ENCODE peak calls at places on chromosomes 3 and 15, in five cellular contexts. N, A, J, G and P are unnamed samples.

GRCh38 chr3:87494264-87494663 is 217.9 kb upstream of the POU1F1 start:
- DNase-seq in N (no peak), A (no peak), J (no peak), G (no peak), P (no peak)

GRCh38 chr3:72237679-72238320 is 452.9 kb upstream of the PROK2 start:
- DNase-seq in N (no peak), A (no peak), J (no peak), G (no peak), P (no peak)

GRCh38 chr15:73755481-73755880 is 2.3 kb upstream of the INSYN1 start:
- DNase-seq in N (no peak), A (no peak), J (no peak), G (no peak), P (no peak)

GRCh38 chr15:69860316-69860715 is 237.4 kb downstream of the TLE3 start:
- DNase-seq in N (no peak), A (no peak), J (no peak), G (no peak), P (no peak)

GRCh38 chr3:44993471-44994205 is 17.6 kb downstream of the EXOSC7 start:
- DNase-seq in N (no peak), A (no peak), J (peak), G (no peak), P (no peak)

GRCh38 chr3:64207289-64208086 is 17.8 kb downstream of the PRICKLE2 start:
- DNase-seq in N (no peak), A (no peak), J (no peak), G (no peak), P (no peak)

GRCh38 chr3:101081990-101082389 is 88.8 kb upstream of the ABI3BP start:
- DNase-seq in N (no peak), A (no peak), J (no peak), G (no peak), P (no peak)

GRCh38 chr15:78396976-78397375 is 41.0 kb upstream of the IREB2 start:
- DNase-seq in N (no peak), A (no peak), J (peak), G (no peak), P (peak)

GRCh38 chr3:188051801-188052228 is 102.1 kb upstream of the LPP start:
- DNase-seq in N (no peak), A (no peak), J (no peak), G (no peak), P (no peak)

GRCh38 chr3:156688849-156689452 is 14.6 kb downstream of the TIPARP start:
- DNase-seq in N (no peak), A (no peak), J (no peak), G (no peak), P (no peak)

GRCh38 chr15:60350121-60350520 is 47.7 kb downstream of the ANXA2 start:
- DNase-seq in N (no peak), A (no peak), J (no peak), G (no peak), P (no peak)

GRCh38 chr3:183210862-183211341 is 42.2 kb upstream of the B3GNT5 start:
- DNase-seq in N (no peak), A (no peak), J (no peak), G (no peak), P (no peak)

GRCh38 chr15:29294732-29295131 is 25.1 kb upstream of the NSMCE3 start:
- DNase-seq in N (no peak), A (no peak), J (no peak), G (no peak), P (no peak)

GRCh38 chr15:37019479-37020433 is 80.6 kb downstream of the MEIS2 start:
- DNase-seq in N (no peak), A (no peak), J (peak), G (no peak), P (peak)

GRCh38 chr3:32238816-32239637 is 547 bp downstream of the CMTM8 start:
- DNase-seq in N (no peak), A (no peak), J (no peak), G (no peak), P (peak)

GRCh38 chr15:25410649-25411048 is 28.2 kb downstream of the UBE3A start:
- DNase-seq in N (no peak), A (no peak), J (no peak), G (no peak), P (no peak)

GRCh38 chr3:3109407-3110298 is 521 bp downstream of the IL5RA start:
- DNase-seq in N (no peak), A (no peak), J (no peak), G (no peak), P (no peak)

GRCh38 chr3:42809202-42809601 is at the start of gene ACKR2:
- DNase-seq in N (no peak), A (no peak), J (no peak), G (no peak), P (no peak)

GRCh38 chr3:56494679-56495322 is 26.5 kb upstream of the ERC2 start:
- DNase-seq in N (peak), A (peak), J (peak), G (peak), P (peak)

GRCh38 chr15:58330836-58331561 is 100.8 kb upstream of the LIPC start:
- DNase-seq in N (no peak), A (no peak), J (peak), G (no peak), P (no peak)

GRCh38 chr3:126153695-126154360 is 26.6 kb downstream of the ALDH1L1 start:
- DNase-seq in N (no peak), A (no peak), J (no peak), G (no peak), P (no peak)

GRCh38 chr3:186307594-186307993 is 54.4 kb downstream of the DGKG start:
- DNase-seq in N (no peak), A (no peak), J (peak), G (no peak), P (peak)

GRCh38 chr15:41881550-41881924 is 12.3 kb downstream of the SPTBN5 start:
- DNase-seq in N (no peak), A (no peak), J (no peak), G (no peak), P (no peak)

GRCh38 chr15:72236381-72237285 is 5.6 kb upstream of the PKM start:
- DNase-seq in N (no peak), A (no peak), J (no peak), G (no peak), P (no peak)

GRCh38 chr3:30472090-30472489 is 134.3 kb upstream of the TGFBR2 start:
- DNase-seq in N (no peak), A (no peak), J (no peak), G (no peak), P (no peak)

GRCh38 chr15:63855735-63856134 is 22.0 kb upstream of the HERC1 start:
- DNase-seq in N (no peak), A (no peak), J (no peak), G (no peak), P (no peak)

GRCh38 chr3:15102256-15102655 is 3.3 kb upstream of the RBSN start:
- DNase-seq in N (no peak), A (no peak), J (no peak), G (no peak), P (no peak)

GRCh38 chr15:88605507-88606436 is 15.4 kb upstream of the AEN start:
- DNase-seq in N (no peak), A (no peak), J (no peak), G (peak), P (peak)

GRCh38 chr15:100234158-100235029 is 107.4 kb downstream of the ADAMTS17 start:
- DNase-seq in N (no peak), A (no peak), J (no peak), G (no peak), P (no peak)

GRCh38 chr3:163953526-163953925 is 1124.8 kb downstream of the SI start:
- DNase-seq in N (no peak), A (no peak), J (no peak), G (no peak), P (no peak)

GRCh38 chr3:150292891-150293290 is 115.2 kb upstream of the TSC22D2 start:
- DNase-seq in N (no peak), A (no peak), J (no peak), G (no peak), P (no peak)

GRCh38 chr15:84598993-84599392 is 1.8 kb upstream of the ZSCAN2 start:
- DNase-seq in N (no peak), A (no peak), J (peak), G (no peak), P (peak)

GRCh38 chr3:128079823-128080222 is 27.6 kb downstream of the SEC61A1 start:
- DNase-seq in N (no peak), A (no peak), J (no peak), G (no peak), P (no peak)

GRCh38 chr3:128078875-128079274 is 26.6 kb downstream of the SEC61A1 start:
- DNase-seq in N (no peak), A (no peak), J (no peak), G (no peak), P (no peak)

GRCh38 chr3:128081226-128081625 is 29.0 kb downstream of the SEC61A1 start:
- DNase-seq in N (no peak), A (no peak), J (no peak), G (no peak), P (no peak)

GRCh38 chr3:128081846-128082245 is 29.6 kb downstream of the SEC61A1 start:
- DNase-seq in N (no peak), A (no peak), J (no peak), G (no peak), P (no peak)

DNA sequence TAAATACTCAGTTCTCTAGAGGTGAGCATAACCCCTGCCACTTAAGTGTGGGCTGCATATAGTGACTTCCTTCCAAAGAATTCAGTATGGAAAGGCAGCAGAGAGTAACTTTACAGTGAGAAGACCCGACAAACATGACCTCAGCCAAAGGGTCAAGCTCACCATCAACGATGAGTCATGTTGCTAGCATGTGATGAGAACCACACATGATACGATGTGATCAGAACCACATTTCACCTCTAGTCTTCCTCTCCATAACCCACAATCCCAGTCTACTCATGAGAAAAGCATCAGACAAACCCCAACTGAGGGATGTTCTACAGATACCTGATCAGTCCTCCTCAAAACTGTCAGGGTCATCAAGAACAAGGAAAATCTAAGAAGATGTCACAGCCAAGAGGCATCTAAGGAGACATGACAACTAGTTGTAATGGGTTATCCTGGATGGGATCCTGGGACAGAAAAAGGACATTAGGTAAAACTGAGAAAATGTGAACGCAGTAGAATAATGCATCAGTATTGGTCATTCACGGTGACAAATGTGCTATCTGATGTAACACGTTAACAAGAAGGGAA is 28.2 kb downstream of the SEC61A1 start:
- DNase-seq in N (no peak), A (no peak), J (peak), G (no peak), P (no peak)
- TF ChIP-seq SUZ12 in N (no peak), A (no peak), J (no peak), G (no peak), P (no peak)

DNA sequence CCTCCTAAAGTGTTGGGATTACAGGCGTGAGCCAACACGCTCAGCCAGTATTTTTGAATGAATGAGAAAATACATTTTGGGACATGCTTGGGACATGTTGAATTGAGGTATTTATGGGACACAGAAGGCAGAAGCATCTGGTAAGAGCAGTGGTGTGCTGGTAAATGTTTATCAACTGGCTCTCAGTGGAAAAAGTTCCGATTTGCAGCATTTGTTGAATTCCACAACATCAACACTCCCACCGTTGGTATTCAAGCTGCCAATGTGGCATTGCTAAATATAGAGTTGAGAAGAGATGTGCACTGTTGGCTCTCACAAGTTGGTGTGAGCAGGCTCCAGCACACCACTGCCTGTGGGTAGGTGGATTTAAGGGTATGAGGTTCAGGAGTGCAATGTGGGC is 35.8 kb upstream of the LRRFIP2 start:
- DNase-seq in N (no peak), A (no peak), J (no peak), G (no peak), P (no peak)
- TF ChIP-seq SUZ12 in N (no peak), A (no peak), J (no peak), G (no peak), P (no peak)

GRCh38 chr3:161599702-161600101 is 103.1 kb downstream of the OTOL1 start:
- DNase-seq in N (no peak), A (no peak), J (no peak), G (no peak), P (no peak)

GRCh38 chr3:161607056-161607455 is 110.4 kb downstream of the OTOL1 start:
- DNase-seq in N (no peak), A (no peak), J (no peak), G (no peak), P (no peak)

GRCh38 chr3:161598639-161599038 is 102.0 kb downstream of the OTOL1 start:
- DNase-seq in N (no peak), A (no peak), J (no peak), G (no peak), P (no peak)

GRCh38 chr3:161600185-161600584 is 103.6 kb downstream of the OTOL1 start:
- DNase-seq in N (no peak), A (no peak), J (no peak), G (no peak), P (no peak)

DNA sequence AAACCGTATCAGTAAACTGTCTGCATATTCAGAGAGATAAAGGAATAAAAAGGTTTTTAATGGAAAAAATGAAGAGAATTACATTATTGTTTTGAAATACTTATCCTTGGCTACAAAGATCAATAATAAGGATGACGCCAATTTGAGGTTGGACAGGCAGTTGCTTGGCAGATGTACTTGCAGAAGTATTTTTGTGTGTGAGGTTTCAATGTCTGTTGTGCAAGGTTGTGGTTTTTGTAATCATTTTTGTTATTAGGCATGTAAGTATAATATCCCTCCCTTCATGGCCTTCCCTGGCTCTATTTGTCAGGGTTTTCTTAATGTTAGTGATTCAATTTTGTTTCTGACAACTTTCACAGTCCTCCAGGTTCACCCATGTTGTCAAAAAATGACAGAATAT is 105.8 kb downstream of the OTOL1 start:
- DNase-seq in N (no peak), A (no peak), J (no peak), G (no peak), P (no peak)
- TF ChIP-seq SUZ12 in N (no peak), A (no peak), J (no peak), G (no peak), P (no peak)

GRCh38 chr3:189267981-189268613 is 96.3 kb downstream of the TPRG1 start:
- DNase-seq in N (no peak), A (no peak), J (peak), G (no peak), P (peak)

GRCh38 chr3:189273736-189274135 is 102.0 kb downstream of the TPRG1 start:
- DNase-seq in N (no peak), A (no peak), J (no peak), G (no peak), P (no peak)

GRCh38 chr3:189272500-189273119 is 100.8 kb downstream of the TPRG1 start:
- DNase-seq in N (no peak), A (no peak), J (no peak), G (no peak), P (no peak)

GRCh38 chr3:189270248-189270832 is 98.6 kb downstream of the TPRG1 start:
- DNase-seq in N (peak), A (no peak), J (peak), G (peak), P (peak)

DNA sequence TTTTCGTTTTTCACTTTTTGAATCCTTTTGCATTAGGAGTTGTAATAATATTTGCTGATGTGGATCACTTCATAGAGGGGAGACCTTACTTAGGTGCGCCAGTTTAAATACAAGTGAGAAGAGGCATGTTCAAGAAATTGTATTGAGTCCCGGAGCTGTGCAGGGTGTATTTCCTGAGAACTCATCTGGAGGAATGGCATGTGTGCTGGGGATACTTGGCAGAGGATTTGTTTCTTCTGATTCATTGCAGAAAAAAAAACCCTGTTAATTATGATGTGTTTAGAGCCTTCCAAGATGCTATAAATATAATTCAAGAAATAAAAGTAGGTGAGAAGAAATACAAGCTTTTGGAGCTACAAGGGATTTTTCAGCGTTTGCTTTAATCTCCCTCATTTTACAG is 97.6 kb downstream of the TPRG1 start:
- DNase-seq in N (no peak), A (no peak), J (no peak), G (no peak), P (no peak)
- TF ChIP-seq SUZ12 in N (no peak), A (no peak), J (no peak), G (no peak), P (no peak)

GRCh38 chr3:194137314-194138097 is 1.6 kb downstream of the HES1 start:
- DNase-seq in N (no peak), A (no peak), J (peak), G (peak), P (no peak)

GRCh38 chr3:194134757-194135515 is 1.0 kb upstream of the HES1 start:
- DNase-seq in N (peak), A (peak), J (peak), G (peak), P (peak)

GRCh38 chr3:194135516-194135805 is 487 bp upstream of the HES1 start:
- DNase-seq in N (no peak), A (no peak), J (no peak), G (no peak), P (no peak)

GRCh38 chr3:194136519-194137313 is 768 bp downstream of the HES1 start:
- DNase-seq in N (no peak), A (no peak), J (peak), G (peak), P (no peak)

DNA sequence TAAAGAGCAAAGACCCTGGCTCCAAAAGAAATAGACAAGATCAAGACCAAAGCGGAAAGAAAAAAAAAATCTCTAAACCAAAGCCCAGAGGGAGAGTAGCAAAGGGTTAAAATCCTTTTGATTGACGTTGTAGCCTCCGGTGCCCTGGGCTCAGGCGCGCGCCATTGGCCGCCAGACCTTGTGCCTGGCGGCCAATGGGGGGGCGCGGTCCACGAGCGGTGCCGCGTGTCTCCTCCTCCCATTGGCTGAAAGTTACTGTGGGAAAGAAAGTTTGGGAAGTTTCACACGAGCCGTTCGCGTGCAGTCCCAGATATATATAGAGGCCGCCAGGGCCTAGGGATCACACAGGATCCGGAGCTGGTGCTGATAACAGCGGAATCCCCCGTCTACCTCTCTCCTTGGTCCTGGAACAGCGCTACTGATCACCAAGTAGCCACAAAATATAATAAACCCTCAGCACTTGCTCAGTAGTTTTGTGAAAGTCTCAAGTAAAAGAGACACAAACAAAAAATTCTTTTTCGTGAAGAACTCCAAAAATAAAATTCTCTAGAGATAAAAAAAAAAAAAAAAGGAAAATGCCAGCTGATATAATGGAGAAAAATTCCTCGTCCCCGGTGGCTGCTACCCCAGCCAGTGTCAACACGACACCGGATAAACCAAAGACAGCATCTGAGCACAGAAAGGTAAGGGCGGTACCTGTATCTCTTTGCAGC is at the start of gene HES1:
- DNase-seq in N (peak), A (peak), J (peak), G (peak), P (peak)
- TF ChIP-seq SUZ12 in N (no peak), A (no peak), J (no peak), G (no peak), P (no peak)

DNA sequence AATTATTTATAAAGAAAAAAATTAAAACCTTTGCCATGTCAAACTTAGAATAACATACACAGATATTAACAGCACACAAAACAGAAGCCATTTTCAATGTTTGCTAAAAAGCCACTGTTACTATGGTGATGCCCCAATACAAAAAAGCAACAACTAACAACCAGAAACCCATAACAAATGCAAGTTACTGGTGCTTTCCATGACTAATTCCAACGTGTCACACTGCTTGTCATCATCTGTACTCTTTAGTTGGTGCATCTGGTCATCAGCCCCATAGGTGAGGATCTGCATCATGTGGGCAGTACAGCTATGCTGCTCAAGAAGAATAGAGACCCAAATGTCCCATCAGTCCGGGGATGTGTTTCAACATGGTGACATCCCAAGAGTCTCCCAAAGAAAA is 52.8 kb downstream of the ATP8B4 start:
- DNase-seq in N (no peak), A (no peak), J (no peak), G (no peak), P (no peak)
- TF ChIP-seq SUZ12 in N (no peak), A (no peak), J (no peak), G (no peak), P (no peak)

GRCh38 chr3:139339219-139339906 is 4.5 kb upstream of the MRPS22 start:
- DNase-seq in N (no peak), A (no peak), J (no peak), G (no peak), P (no peak)
- TF ChIP-seq SUZ12 in N (no peak), A (no peak), J (no peak), G (no peak), P (no peak)